ENCODE peak calls at places on chromosomes 2 and 18, in seven cellular contexts. M is ovary, X is HepG2, E is transverse colon, H is A549, N is GM12891, F is K562. A is an unnamed sample.

GRCh38 chr2:281381-281780 is 6.5 kb downstream of the ALKAL2 start:
- DNase-seq in M (no peak), X (no peak), E (no peak), H (no peak), N (no peak), F (no peak), A (no peak)

GRCh38 chr2:190910341-190911136 is 29.9 kb downstream of the GLS start:
- DNase-seq in M (no peak), X (no peak), E (no peak), H (no peak), N (no peak), F (no peak), A (no peak)

GRCh38 chr2:236619910-236620612 is 50.4 kb downstream of the ACKR3 start:
- DNase-seq in M (no peak), X (no peak), E (no peak), H (no peak), N (no peak), F (no peak), A (no peak)

GRCh38 chr18:79574938-79575525 is 104.6 kb upstream of the CTDP1 start:
- DNase-seq in M (peak), X (no peak), E (peak), H (no peak), N (no peak), F (no peak), A (peak)

GRCh38 chr2:37350917-37351316 is 6.5 kb downstream of the QPCT start:
- DNase-seq in M (no peak), X (peak), E (no peak), H (no peak), N (no peak), F (no peak), A (no peak)

GRCh38 chr2:127011796-127012195 is 95.2 kb downstream of the BIN1 start:
- DNase-seq in M (no peak), X (no peak), E (no peak), H (no peak), N (no peak), F (no peak), A (no peak)

GRCh38 chr18:22163432-22163831 is 6.0 kb upstream of the GATA6 start:
- DNase-seq in M (no peak), X (no peak), E (no peak), H (no peak), N (no peak), F (no peak), A (no peak)

GRCh38 chr2:27236626-27237025 is 19.5 kb downstream of the CAD start:
- DNase-seq in M (no peak), X (no peak), E (no peak), H (no peak), N (no peak), F (no peak), A (peak)

GRCh38 chr18:72762505-72763122 is 105.2 kb downstream of the NETO1 start:
- DNase-seq in M (no peak), X (peak), E (no peak), H (peak), N (no peak), F (peak), A (no peak)

GRCh38 chr2:182870227-182870626 is 3.8 kb upstream of the FRZB start:
- DNase-seq in M (no peak), X (peak), E (no peak), H (peak), N (peak), F (peak), A (no peak)

GRCh38 chr18:55546873-55547704 is 40.9 kb downstream of the TCF4 start:
- DNase-seq in M (peak), X (no peak), E (no peak), H (no peak), N (no peak), F (no peak), A (peak)

GRCh38 chr18:79371536-79372210 is 24.1 kb upstream of the NFATC1 start:
- DNase-seq in M (no peak), X (no peak), E (no peak), H (no peak), N (no peak), F (no peak), A (no peak)

GRCh38 chr2:52097076-52097475 is 1065.1 kb upstream of the NRXN1 start:
- DNase-seq in M (no peak), X (no peak), E (no peak), H (no peak), N (no peak), F (no peak), A (no peak)

GRCh38 chr18:48781990-48782368 is 168.8 kb downstream of the SMAD7 start:
- DNase-seq in M (no peak), X (peak), E (no peak), H (no peak), N (no peak), F (no peak), A (no peak)

GRCh38 chr18:58882681-58883080 is 18.0 kb downstream of the ZNF532 start:
- DNase-seq in M (no peak), X (no peak), E (no peak), H (no peak), N (no peak), F (no peak), A (no peak)

GRCh38 chr18:62460851-62461300 is 61.9 kb upstream of the ZCCHC2 start:
- DNase-seq in M (no peak), X (peak), E (no peak), H (no peak), N (no peak), F (no peak), A (no peak)

GRCh38 chr2:240586198-240586918 is at the start of gene CAPN10:
- DNase-seq in M (peak), X (peak), E (peak), H (peak), N (peak), F (peak), A (peak)
- TF ChIP-seq POLR2A in M (peak), X (peak), E (peak), H (peak), N (peak), F (peak), A (peak)

GRCh38 chr2:207897541-207898353 is 127.6 kb downstream of the PLEKHM3 start:
- DNase-seq in M (no peak), X (peak), E (no peak), H (no peak), N (no peak), F (no peak), A (no peak)
- TF ChIP-seq POLR2A in M (no peak), X (no peak), E (no peak), H (no peak), N (no peak), F (no peak), A (no peak)

GRCh38 chr2:24969784-24970183 is 2.0 kb downstream of the DNAJC27 start:
- DNase-seq in M (no peak), X (no peak), E (no peak), H (no peak), N (no peak), F (no peak), A (no peak)

GRCh38 chr2:24972315-24972958 is 682 bp upstream of the DNAJC27 start:
- DNase-seq in M (peak), X (peak), E (peak), H (peak), N (peak), F (peak), A (peak)

GRCh38 chr2:24970483-24971299 is 1.1 kb downstream of the DNAJC27 start:
- DNase-seq in M (peak), X (peak), E (no peak), H (no peak), N (no peak), F (no peak), A (peak)

GRCh38 chr2:24971300-24971549 is 530 bp downstream of the DNAJC27 start:
- DNase-seq in M (no peak), X (no peak), E (no peak), H (peak), N (peak), F (no peak), A (no peak)

GRCh38 chr2:24971550-24972314 is at the start of gene DNAJC27:
- DNase-seq in M (peak), X (peak), E (peak), H (peak), N (peak), F (peak), A (peak)
- TF ChIP-seq POLR2A in M (peak), X (peak), E (peak), H (peak), N (peak), F (peak), A (peak)

GRCh38 chr18:9094307-9095226 is 7.9 kb upstream of the NDUFV2 start:
- DNase-seq in M (no peak), X (peak), E (no peak), H (peak), N (no peak), F (peak), A (no peak)

GRCh38 chr18:9096013-9096383 is 6.5 kb upstream of the NDUFV2 start:
- DNase-seq in M (no peak), X (no peak), E (no peak), H (no peak), N (no peak), F (no peak), A (no peak)

GRCh38 chr18:9096698-9097097 is 5.8 kb upstream of the NDUFV2 start:
- DNase-seq in M (no peak), X (no peak), E (no peak), H (no peak), N (no peak), F (no peak), A (no peak)

GRCh38 chr18:9097349-9097748 is 5.2 kb upstream of the NDUFV2 start:
- DNase-seq in M (no peak), X (no peak), E (no peak), H (no peak), N (no peak), F (no peak), A (no peak)

DNA sequence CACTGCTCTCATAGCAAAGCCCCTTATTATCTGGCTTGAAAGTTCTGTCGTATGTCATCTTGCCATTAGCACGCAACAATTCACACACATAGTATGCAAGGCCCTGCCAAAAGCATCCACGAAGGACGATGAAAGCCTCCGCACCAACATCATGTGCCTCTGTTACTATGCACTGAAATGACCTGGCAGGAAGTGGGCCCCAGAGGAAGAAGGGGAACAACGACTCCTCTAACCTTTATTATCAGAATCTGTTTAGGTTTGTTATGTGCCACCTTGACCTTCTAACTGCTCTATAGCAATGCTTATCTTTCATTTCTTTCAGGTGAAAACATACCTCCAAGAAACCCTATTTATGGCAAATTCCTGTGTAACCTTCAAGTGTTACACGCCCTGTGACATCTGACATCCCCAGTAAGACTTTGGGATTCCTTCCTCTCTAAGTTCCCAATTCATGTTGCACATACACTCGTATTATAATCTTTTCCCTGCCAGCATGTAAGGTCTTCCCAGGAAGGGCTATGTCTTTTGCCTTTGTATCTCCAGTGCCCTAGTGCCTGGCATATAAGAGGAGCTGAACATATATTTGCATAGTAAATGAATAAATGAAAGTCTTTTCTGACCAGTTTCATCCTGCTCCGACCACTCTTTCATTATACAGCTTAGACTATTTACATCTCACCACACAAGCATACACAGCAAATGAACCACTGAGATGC is 7.0 kb upstream of the NDUFV2 start:
- DNase-seq in M (no peak), X (peak), E (peak), H (no peak), N (no peak), F (peak), A (peak)
- TF ChIP-seq POLR2A in M (no peak), X (peak), E (no peak), H (no peak), N (peak), F (no peak), A (no peak)

DNA sequence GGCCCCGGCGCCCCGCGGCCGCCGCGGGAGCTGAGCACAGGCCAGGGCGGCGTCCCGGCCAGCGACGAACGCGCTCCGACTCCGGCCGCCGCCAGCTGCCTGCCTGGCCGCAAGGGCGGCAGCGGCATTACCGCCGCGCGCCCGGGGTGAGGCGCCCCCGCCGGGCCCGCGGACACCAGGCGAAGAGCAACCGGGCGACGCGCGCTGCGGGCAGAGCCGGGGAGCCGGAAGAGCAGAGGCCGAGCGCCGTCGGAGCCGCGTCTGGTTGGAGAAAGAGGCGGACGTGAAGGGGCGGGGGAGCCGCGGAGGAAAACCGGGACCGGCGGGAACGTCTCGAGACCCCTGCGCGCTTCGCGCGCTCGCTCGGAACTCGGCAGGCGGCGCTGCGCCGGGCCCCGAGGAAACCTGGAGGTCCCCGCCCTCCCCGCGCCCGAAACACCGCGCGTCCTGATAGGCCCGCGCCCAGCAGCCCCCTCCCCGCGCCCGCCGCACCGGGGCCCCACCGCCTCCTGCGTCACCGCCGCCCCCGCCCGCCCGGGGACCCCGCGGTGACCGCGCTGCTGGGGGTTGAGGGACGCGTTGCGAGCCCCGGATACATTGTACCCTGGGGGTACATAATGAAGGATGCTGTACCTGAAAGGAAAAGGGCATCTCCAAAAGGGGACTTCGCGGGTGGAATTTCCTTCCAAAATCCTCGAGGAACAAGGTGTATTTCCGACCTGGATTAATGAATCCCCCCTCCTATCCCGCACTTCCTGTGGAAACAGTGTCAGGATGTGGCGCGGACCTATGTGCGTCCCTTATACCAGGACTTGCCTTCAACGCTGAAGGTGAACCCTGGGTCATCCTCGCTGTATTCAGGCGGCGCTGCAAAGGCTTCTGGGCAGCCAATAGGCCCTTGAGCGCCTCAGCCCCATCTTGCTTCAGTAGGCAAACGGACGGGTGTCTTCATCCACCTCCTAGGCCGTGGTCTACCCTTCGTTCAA is 1.0 kb upstream of the B4GALT6 start:
- DNase-seq in M (peak), X (peak), E (peak), H (peak), N (peak), F (peak), A (peak)
- TF ChIP-seq POLR2A in M (no peak), X (peak), E (peak), H (peak), N (peak), F (no peak), A (no peak)

DNA sequence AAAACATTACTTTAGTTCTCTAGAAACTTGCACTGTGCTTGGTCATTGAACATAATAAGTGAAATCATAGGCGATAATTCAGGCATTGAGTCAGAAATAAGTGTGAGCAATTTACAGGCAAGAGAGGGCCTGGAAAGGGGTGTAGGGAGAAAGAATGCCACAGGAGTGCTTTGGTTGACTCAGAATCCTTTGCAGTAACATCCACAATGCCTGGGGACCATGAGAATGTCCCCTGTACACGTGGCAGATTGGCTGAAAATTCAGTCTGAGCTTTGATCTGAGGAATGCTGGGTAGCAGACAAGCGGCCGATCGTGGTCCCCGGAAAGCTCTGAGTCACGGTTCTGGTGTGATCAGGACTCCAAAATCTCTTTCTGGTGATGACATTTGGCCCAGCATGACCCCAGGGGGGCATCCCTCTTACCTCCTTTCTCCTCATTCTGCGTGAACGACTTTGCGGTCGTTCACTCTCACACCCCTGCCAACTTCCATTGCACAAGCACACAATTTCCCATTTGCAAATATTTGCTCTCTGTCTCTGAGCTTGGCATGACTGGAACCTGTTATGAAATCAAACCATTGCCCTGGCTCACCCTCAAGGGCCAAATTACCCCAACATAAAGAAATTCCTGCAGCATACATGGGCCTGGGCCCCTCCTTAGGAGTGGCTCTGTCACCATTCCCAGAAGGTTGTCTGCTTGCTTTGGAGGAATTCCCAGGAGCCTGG is 305.0 kb upstream of the EPAS1 start:
- DNase-seq in M (no peak), X (peak), E (peak), H (peak), N (no peak), F (no peak), A (peak)
- TF ChIP-seq POLR2A in M (no peak), X (peak), E (no peak), H (no peak), N (no peak), F (no peak), A (no peak)

GRCh38 chr2:86441789-86442641 is 844 bp downstream of the KDM3A start:
- DNase-seq in M (peak), X (peak), E (peak), H (peak), N (peak), F (peak), A (peak)
- TF ChIP-seq POLR2A in M (no peak), X (peak), E (peak), H (peak), N (no peak), F (no peak), A (no peak)

GRCh38 chr2:133841905-133842304 is 273.6 kb upstream of the NCKAP5 start:
- DNase-seq in M (no peak), X (no peak), E (no peak), H (no peak), N (no peak), F (no peak), A (no peak)
- TF ChIP-seq POLR2A in M (no peak), X (no peak), E (no peak), H (no peak), N (no peak), F (no peak), A (no peak)

DNA sequence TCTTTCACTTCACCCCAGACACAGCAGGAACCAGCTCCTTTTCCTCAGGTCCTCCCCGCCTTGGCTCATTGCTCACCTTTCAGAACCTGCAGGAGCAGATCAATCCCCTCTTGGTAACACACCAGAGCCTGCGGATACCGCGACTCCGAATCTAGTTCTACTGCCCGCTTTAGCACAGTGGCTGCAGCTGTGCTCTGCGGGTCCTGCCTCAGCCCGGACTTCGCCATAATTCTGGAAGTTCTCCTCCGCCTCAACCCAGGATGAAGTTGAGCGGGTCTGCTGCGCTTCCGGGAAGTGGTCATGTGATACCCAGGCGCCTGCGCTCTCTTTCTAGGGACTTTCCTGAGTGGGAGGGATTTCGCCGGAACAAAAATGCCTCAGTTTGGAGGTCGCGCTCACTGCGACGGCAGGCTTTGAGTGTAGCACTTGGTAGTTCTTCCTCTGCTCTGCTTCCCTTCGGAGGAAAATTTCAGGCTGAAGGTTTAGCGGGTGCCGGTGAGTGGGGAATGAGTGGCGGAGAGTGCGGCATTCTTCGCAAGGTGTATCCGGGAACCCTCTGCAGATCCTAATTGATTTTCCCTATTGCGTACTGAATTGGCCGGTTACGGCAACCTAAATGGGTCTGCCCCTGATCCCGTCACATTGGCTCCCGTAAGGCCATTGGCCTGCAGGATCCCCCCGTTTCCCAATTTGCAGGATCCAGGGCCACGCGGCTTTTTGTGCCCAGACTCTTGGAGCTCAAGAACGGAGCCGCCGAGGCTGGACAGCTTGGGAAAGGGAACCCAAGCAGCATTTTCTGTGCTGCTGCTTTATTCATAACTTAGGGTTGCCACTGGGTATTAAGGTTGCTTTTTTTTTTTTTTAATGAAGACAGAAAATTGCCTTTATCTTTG is at the start of the genes MITD1 and MRPL30:
- DNase-seq in M (peak), X (peak), E (peak), H (peak), N (peak), F (peak), A (peak)
- TF ChIP-seq POLR2A in M (peak), X (peak), E (peak), H (peak), N (peak), F (peak), A (peak)

DNA sequence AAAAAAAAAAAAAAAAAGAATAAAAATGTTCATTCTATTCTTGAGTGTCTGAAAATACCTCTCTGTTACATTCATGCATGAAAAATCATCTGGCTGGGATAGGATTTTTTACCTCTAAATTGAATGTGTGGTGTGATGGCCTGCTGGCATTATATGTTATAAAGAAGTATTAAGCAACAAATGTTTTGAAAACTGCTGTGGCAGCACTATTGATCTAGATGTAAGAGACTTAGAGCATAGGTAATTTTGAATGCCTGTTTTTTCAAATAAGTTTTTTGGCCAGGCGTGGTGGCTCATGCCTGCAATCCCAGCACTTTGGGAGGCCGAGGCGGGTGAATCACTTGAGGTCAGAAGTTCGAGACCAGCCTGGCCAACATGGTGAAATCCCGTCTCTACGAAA is 147.0 kb upstream of the LINC00305 start:
- DNase-seq in M (no peak), X (no peak), E (no peak), H (no peak), N (no peak), F (no peak), A (no peak)
- TF ChIP-seq POLR2A in M (no peak), X (no peak), E (no peak), H (no peak), N (no peak), F (no peak), A (no peak)

A was measured in sigmoid colon.